ENCODE peak calls at places on chromosome 7, in four cellular contexts. One of them, this sample, is unnamed.
A peak's percentile ranks its signal among the peaks of the same experiment; 100 is the strongest.

GRCh38 chr7:135856356-135857144 is 107.9 kb upstream of the FAM180A start:
- DNase-seq in aorta: no peak
- DNase-seq in H1: no peak
- DNase-seq in Peyer's patch: no peak
- DNase-seq in this sample: no peak

GRCh38 chr7:91043924-91044660 is 220.1 kb upstream of the FZD1 start:
- DNase-seq in aorta: no peak
- DNase-seq in H1: peak; percentile 31
- DNase-seq in Peyer's patch: no peak
- DNase-seq in this sample: no peak

GRCh38 chr7:140049339-140050024 is 13.3 kb downstream of the PARP12 start:
- DNase-seq in aorta: no peak
- DNase-seq in H1: no peak
- DNase-seq in Peyer's patch: peak; percentile 71
- DNase-seq in this sample: no peak

GRCh38 chr7:148856891-148857290 is 27.2 kb downstream of the EZH2 start:
- DNase-seq in aorta: no peak
- DNase-seq in H1: no peak
- DNase-seq in Peyer's patch: no peak
- DNase-seq in this sample: no peak

GRCh38 chr7:122310119-122311021 is 5.8 kb upstream of the FEZF1 start:
- DNase-seq in aorta: no peak
- DNase-seq in H1: no peak
- DNase-seq in Peyer's patch: no peak
- DNase-seq in this sample: no peak

GRCh38 chr7:123397746-123398145 is 136.6 kb downstream of the IQUB start:
- DNase-seq in aorta: no peak
- DNase-seq in H1: no peak
- DNase-seq in Peyer's patch: no peak
- DNase-seq in this sample: no peak

GRCh38 chr7:156768698-156769472 is 124.1 kb downstream of the LMBR1 start:
- DNase-seq in aorta: no peak
- DNase-seq in H1: no peak
- DNase-seq in Peyer's patch: no peak
- DNase-seq in this sample: no peak

GRCh38 chr7:91543646-91544045 is 279.4 kb downstream of the FZD1 start:
- DNase-seq in aorta: no peak
- DNase-seq in H1: no peak
- DNase-seq in Peyer's patch: no peak
- DNase-seq in this sample: no peak

GRCh38 chr7:95636140-95636539 is 39.8 kb upstream of the PDK4 start:
- DNase-seq in aorta: no peak
- DNase-seq in H1: no peak
- DNase-seq in Peyer's patch: no peak
- DNase-seq in this sample: no peak

GRCh38 chr7:69067397-69067796 is 530.9 kb upstream of the AUTS2 start:
- DNase-seq in aorta: no peak
- DNase-seq in H1: peak; percentile 62
- DNase-seq in Peyer's patch: no peak
- DNase-seq in this sample: no peak

GRCh38 chr7:12754179-12754578 is 66.7 kb downstream of the ARL4A start:
- DNase-seq in aorta: no peak
- DNase-seq in H1: no peak
- DNase-seq in Peyer's patch: no peak
- DNase-seq in this sample: no peak

GRCh38 chr7:144777005-144777814 is 58.6 kb downstream of the TPK1 start:
- DNase-seq in aorta: no peak
- DNase-seq in H1: no peak
- DNase-seq in Peyer's patch: no peak
- DNase-seq in this sample: no peak

GRCh38 chr7:115478426-115478825 is 552.1 kb downstream of the TFEC start:
- DNase-seq in aorta: no peak
- DNase-seq in H1: no peak
- DNase-seq in Peyer's patch: no peak
- DNase-seq in this sample: no peak

GRCh38 chr7:90326500-90326899 is 5.4 kb upstream of the FAM237B start:
- DNase-seq in aorta: no peak
- DNase-seq in H1: no peak
- DNase-seq in Peyer's patch: no peak
- DNase-seq in this sample: no peak

GRCh38 chr7:106071356-106071998 is 40.6 kb downstream of the SYPL1 start:
- DNase-seq in aorta: no peak
- DNase-seq in H1: no peak
- DNase-seq in Peyer's patch: peak; percentile 82
- DNase-seq in this sample: peak; percentile 76

GRCh38 chr7:121608785-121609184 is 212.7 kb upstream of the FAM3C start:
- DNase-seq in aorta: no peak
- DNase-seq in H1: no peak
- DNase-seq in Peyer's patch: no peak
- DNase-seq in this sample: no peak

GRCh38 chr7:102287082-102287464 is 405 bp downstream of the SH2B2 start:
- DNase-seq in aorta: no peak
- DNase-seq in H1: no peak
- DNase-seq in Peyer's patch: no peak
- DNase-seq in this sample: peak; percentile 23
- H3K4me1 ChIP-seq in aorta: no peaks in the 10 kb centered on the region
- H3K4me1 ChIP-seq in H1: peaks cover 12% of the 10 kb centered on the region
- H3K4me1 ChIP-seq in Peyer's patch: peaks cover 36% of the 10 kb centered on the region
- H3K4me1 ChIP-seq in this sample: peaks cover 21% of the 10 kb centered on the region

DNA sequence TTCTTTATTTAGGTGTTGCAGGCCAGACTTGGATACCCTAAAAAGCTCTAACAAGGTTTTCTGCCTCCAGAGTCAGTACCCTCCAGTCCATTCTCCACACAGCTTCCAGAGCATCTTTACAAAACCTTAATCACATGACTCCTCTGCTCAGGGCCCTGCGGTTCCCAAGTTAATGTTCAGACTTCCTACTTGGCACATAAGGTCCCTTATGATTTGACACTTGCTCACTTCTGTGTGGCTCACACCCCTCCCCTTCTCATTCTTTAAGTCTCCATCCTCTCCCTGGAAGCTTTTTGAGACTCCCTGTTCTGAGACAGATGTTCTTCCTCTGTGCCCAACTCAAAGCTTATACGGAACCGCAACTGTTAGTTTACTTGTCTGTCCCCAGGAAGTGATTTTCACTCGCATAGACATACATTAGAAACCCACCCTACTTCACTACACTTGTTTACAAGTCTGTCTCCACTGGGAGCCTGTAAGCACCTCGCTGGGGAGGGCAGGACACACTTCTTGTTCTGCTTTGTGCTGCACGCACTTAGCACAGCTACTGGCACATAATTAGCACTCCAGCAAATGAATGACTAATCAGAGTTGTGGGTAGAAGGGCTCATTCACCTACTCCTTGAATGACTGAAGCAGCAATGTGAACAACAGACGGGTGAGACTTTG is 154.3 kb upstream of the LAMB4 start:
- DNase-seq in aorta: no peak
- DNase-seq in H1: no peak
- DNase-seq in Peyer's patch: no peak
- DNase-seq in this sample: no peak
- H3K4me1 ChIP-seq in aorta: no peaks in the 10 kb centered on the region
- H3K4me1 ChIP-seq in H1: no peaks in the 10 kb centered on the region
- H3K4me1 ChIP-seq in Peyer's patch: no peaks in the 10 kb centered on the region
- H3K4me1 ChIP-seq in this sample: no peaks in the 10 kb centered on the region

GRCh38 chr7:151082151-151083070 is 882 bp downstream of the TMUB1 start:
- DNase-seq in aorta: peak; percentile 72
- DNase-seq in H1: no peak
- DNase-seq in Peyer's patch: peak; percentile 48
- DNase-seq in this sample: no peak

GRCh38 chr7:151083071-151083823 is at the start of gene TMUB1:
- DNase-seq in aorta: peak; percentile 94
- DNase-seq in H1: no peak
- DNase-seq in Peyer's patch: peak; percentile 94
- DNase-seq in this sample: peak; percentile 88

GRCh38 chr7:151085691-151086620 is at the start of gene AGAP3:
- DNase-seq in aorta: peak; percentile 94
- DNase-seq in H1: no peak
- DNase-seq in Peyer's patch: peak; percentile 91
- DNase-seq in this sample: peak; percentile 87

GRCh38 chr7:151085329-151085690 is 965 bp upstream of the AGAP3 start:
- DNase-seq in aorta: no peak
- DNase-seq in H1: no peak
- DNase-seq in Peyer's patch: no peak
- DNase-seq in this sample: no peak

DNA sequence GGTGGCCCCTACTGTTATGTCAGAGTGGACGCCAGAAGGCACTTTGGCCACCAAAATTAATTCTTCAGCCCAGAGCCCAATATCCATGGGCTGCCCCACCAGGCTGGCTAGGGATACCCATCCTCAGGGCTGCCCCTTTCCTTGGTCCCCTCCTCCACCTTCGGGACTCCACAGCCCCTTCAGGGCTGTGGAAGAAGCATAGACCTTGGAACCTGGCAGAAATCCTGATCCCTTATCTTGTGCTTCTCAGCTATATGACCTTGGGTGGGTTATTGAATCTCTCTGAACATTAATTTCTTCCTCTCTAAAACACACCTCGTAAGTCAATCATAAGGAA is 499 bp upstream of the TMUB1 start:
- DNase-seq in aorta: no peak
- DNase-seq in H1: no peak
- DNase-seq in Peyer's patch: no peak
- DNase-seq in this sample: no peak
- H3K4me1 ChIP-seq in aorta: peaks cover 3% of the 10 kb centered on the region
- H3K4me1 ChIP-seq in H1: peaks cover 55% of the 10 kb centered on the region
- H3K4me1 ChIP-seq in Peyer's patch: peaks cover 56% of the 10 kb centered on the region
- H3K4me1 ChIP-seq in this sample: peaks cover 46% of the 10 kb centered on the region

DNA sequence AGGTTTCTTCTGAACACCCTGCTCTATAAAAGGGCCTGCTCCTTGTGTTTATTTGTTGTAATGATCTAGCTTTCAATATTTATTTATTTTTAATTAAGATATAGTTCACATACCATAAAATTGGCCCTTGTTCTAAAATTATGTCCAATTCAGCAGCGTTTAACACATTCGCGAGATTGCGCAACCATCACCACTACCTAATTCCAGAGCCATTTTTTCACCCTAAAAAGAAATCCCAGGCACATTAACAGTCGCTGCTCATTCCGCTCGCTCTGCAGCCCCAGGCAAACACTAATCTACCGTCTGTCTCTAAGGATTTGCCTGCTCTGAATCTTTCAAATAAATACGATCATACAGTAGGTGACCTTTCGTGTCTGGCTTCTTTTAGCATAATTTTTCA is 616.8 kb downstream of the CALN1 start:
- DNase-seq in aorta: no peak
- DNase-seq in H1: no peak
- DNase-seq in Peyer's patch: no peak
- DNase-seq in this sample: no peak
- H3K4me1 ChIP-seq in aorta: no peaks in the 10 kb centered on the region
- H3K4me1 ChIP-seq in H1: no peaks in the 10 kb centered on the region
- H3K4me1 ChIP-seq in Peyer's patch: no peaks in the 10 kb centered on the region
- H3K4me1 ChIP-seq in this sample: no peaks in the 10 kb centered on the region

DNA sequence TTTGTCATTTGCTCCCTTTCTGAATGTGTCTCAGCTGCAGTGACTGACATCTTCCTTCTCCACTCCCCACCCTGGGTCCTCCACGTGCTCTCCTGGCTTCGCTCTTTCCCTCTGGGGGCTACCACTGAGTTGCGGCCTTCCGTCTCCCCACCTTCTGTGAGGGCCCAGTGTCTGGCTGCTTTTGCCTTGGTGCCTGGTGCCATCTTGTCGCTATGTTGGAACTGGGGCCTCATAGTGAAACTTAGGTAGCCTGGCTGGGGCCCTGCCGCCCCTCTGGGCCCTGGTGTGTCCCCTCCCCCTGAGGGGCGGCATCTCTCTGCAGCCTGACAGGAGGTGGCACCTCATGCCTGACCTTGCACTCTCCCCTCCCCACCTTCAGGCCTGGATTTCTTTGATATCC is 144.1 kb downstream of the ANLN start:
- DNase-seq in aorta: no peak
- DNase-seq in H1: no peak
- DNase-seq in Peyer's patch: no peak
- DNase-seq in this sample: no peak
- H3K4me1 ChIP-seq in aorta: no peaks in the 10 kb centered on the region
- H3K4me1 ChIP-seq in H1: no peaks in the 10 kb centered on the region
- H3K4me1 ChIP-seq in Peyer's patch: no peaks in the 10 kb centered on the region
- H3K4me1 ChIP-seq in this sample: no peaks in the 10 kb centered on the region

DNA sequence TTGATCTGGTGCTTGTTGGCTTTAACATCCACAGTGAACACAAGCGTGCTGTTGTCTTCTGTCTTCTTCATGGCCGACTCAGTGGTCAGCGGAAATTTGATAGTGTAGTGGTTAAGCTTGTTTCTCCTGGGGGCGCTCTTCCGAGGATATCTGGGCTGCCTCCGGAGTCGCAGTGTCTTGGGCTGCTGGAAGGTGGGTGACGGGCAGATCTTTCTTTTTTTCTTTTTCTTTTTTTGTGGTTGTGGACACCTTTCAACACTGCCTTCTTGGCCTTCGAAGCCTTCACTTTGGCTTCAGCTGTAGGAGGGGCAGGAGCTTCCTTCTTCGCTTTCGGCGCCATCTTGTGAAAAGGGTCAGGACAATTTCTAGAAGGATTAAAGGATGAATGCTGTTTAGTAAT is 23.8 kb upstream of the RPA3 start:
- DNase-seq in aorta: no peak
- DNase-seq in H1: no peak
- DNase-seq in Peyer's patch: no peak
- DNase-seq in this sample: no peak
- H3K4me1 ChIP-seq in aorta: no peaks in the 10 kb centered on the region
- H3K4me1 ChIP-seq in H1: no peaks in the 10 kb centered on the region
- H3K4me1 ChIP-seq in Peyer's patch: no peaks in the 10 kb centered on the region
- H3K4me1 ChIP-seq in this sample: peaks cover 4% of the 10 kb centered on the region

DNA sequence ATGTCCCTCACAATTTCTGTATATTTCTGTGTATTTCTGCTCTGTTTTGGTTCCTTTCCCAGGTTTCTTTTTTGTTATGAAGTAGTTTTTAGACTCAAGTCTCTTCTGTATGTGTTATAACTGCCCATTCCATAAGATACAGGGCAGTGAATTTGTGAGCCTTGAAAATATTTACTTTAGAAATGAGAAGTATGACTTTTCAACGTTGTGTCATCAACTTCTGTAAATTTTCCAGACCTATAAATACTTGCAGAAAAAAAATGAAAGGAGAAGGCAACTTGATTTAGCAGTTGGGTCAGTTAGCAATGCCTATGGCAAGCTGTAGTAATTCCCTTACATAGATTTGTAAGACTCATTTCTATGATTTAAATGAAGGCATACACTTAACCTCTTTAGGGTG is 11.5 kb downstream of the EGFR start:
- DNase-seq in aorta: no peak
- DNase-seq in H1: no peak
- DNase-seq in Peyer's patch: no peak
- DNase-seq in this sample: no peak
- H3K4me1 ChIP-seq in aorta: peaks cover 11% of the 10 kb centered on the region
- H3K4me1 ChIP-seq in H1: no peaks in the 10 kb centered on the region
- H3K4me1 ChIP-seq in Peyer's patch: peaks cover 13% of the 10 kb centered on the region
- H3K4me1 ChIP-seq in this sample: no peaks in the 10 kb centered on the region